ENCODE peak calls at places on chromosomes 6 and 20, in five cellular contexts. L is adrenal gland, X is heart left ventricle, D is testis, U is ovary. E is an unnamed sample.

GRCh38 chr6:6866656-6867390 is 240.9 kb upstream of the RREB1 start:
- DNase-seq in X (no peak), U (no peak), L (no peak), D (no peak), E (no peak)

GRCh38 chr20:19932170-19932667 is 84.9 kb upstream of the NAA20 start:
- DNase-seq in D (peak), X (peak), L (peak), U (no peak), E (no peak)

GRCh38 chr20:10316582-10316981 is 98.0 kb downstream of the SNAP25 start:
- DNase-seq in L (peak), X (no peak), U (no peak), D (peak), E (peak)

GRCh38 chr20:59560588-59561227 is 43.6 kb upstream of the PHACTR3 start:
- DNase-seq in D (no peak), U (no peak), X (no peak), L (peak), E (peak)

GRCh38 chr6:26028753-26029569 is 58.3 kb upstream of the HFE start:
- DNase-seq in U (no peak), L (no peak), X (no peak), D (no peak), E (no peak)

GRCh38 chr6:17098538-17098937 is 3.3 kb upstream of the STMND1 start:
- DNase-seq in U (no peak), L (no peak), X (no peak), D (no peak), E (no peak)

GRCh38 chr20:36175016-36175415 is 20.5 kb downstream of the EPB41L1 start:
- DNase-seq in D (no peak), L (no peak), U (no peak), X (no peak), E (no peak)

GRCh38 chr20:3123542-3123941 is 36.1 kb downstream of the FASTKD5 start:
- DNase-seq in L (no peak), U (no peak), X (no peak), D (no peak), E (no peak)

GRCh38 chr6:101396552-101397173 is 3.2 kb downstream of the GRIK2 start:
- DNase-seq in D (peak), X (peak), U (peak), L (peak), E (no peak)

GRCh38 chr20:22763257-22763906 is 179.0 kb upstream of the FOXA2 start:
- DNase-seq in L (peak), D (no peak), U (no peak), X (peak), E (peak)

GRCh38 chr6:41954668-41955067 is 13.1 kb upstream of the CCND3 start:
- DNase-seq in L (no peak), X (no peak), U (no peak), D (no peak), E (no peak)

GRCh38 chr6:3239110-3239830 is 11.8 kb upstream of the TUBB2B start:
- DNase-seq in X (no peak), D (no peak), U (no peak), L (no peak), E (peak)

GRCh38 chr20:58910473-58910872 is 58.0 kb downstream of the GNAS start:
- DNase-seq in L (no peak), D (no peak), X (no peak), U (no peak), E (no peak)

GRCh38 chr6:154471609-154472362 is 38.7 kb downstream of the CNKSR3 start:
- DNase-seq in D (no peak), X (no peak), L (no peak), U (no peak), E (no peak)

GRCh38 chr20:2866236-2866635 is 7.0 kb upstream of the PTPRA start:
- DNase-seq in D (no peak), L (no peak), X (no peak), U (no peak), E (no peak)

GRCh38 chr6:156747715-156748114 is 29.5 kb upstream of the ARID1B start:
- DNase-seq in L (no peak), D (no peak), U (no peak), X (no peak), E (no peak)

GRCh38 chr20:47784599-47785320 is 521 bp downstream of the SULF2 start:
- DNase-seq in L (peak), D (no peak), X (peak), U (peak), E (no peak)

GRCh38 chr20:44717986-44718385 is 2.8 kb downstream of the CCN5 start:
- DNase-seq in L (no peak), X (no peak), D (no peak), U (peak), E (no peak)

GRCh38 chr6:152583888-152584287 is 53.3 kb downstream of the SYNE1 start:
- DNase-seq in D (no peak), X (no peak), L (no peak), U (no peak), E (no peak)

GRCh38 chr6:26251354-26252081 is 113.5 kb upstream of the BTN3A2 start:
- DNase-seq in U (no peak), L (peak), D (peak), X (no peak), E (no peak)

GRCh38 chr20:50663095-50663821 is 28.1 kb downstream of the RIPOR3 start:
- DNase-seq in X (peak), D (peak), L (peak), U (no peak), E (peak)

GRCh38 chr6:148747493-148748160 is 797 bp downstream of the UST start:
- DNase-seq in X (peak), L (peak), D (peak), U (peak), E (no peak)

GRCh38 chr6:41375598-41376151 is 40.3 kb downstream of the NCR2 start:
- DNase-seq in D (no peak), L (no peak), X (no peak), U (no peak), E (no peak)

GRCh38 chr6:47727391-47727790 is 29.0 kb downstream of the ADGRF4 start:
- DNase-seq in U (no peak), L (no peak), D (no peak), X (no peak), E (no peak)

GRCh38 chr20:58228484-58229197 is at the start of gene ANKRD60:
- DNase-seq in X (no peak), L (peak), D (peak), U (peak), E (no peak)

GRCh38 chr20:41392871-41393704 is 26.5 kb upstream of the EMILIN3 start:
- DNase-seq in U (peak), L (peak), X (peak), D (peak), E (no peak)

GRCh38 chr6:53461682-53462081 is 83.2 kb downstream of the GCLC start:
- DNase-seq in X (no peak), L (no peak), U (no peak), D (no peak), E (no peak)

GRCh38 chr6:74969591-74970267 is 236.1 kb downstream of the COL12A1 start:
- DNase-seq in D (no peak), L (no peak), X (no peak), U (no peak), E (no peak)

GRCh38 chr6:81614292-81614691 is 138.2 kb downstream of the TENT5A start:
- DNase-seq in L (no peak), D (no peak), U (no peak), X (no peak), E (no peak)

GRCh38 chr6:168583821-168584220 is 142.8 kb downstream of the SMOC2 start:
- DNase-seq in X (no peak), D (peak), U (no peak), L (no peak), E (no peak)

GRCh38 chr6:56842602-56843475 is 112.1 kb upstream of the BEND6 start:
- DNase-seq in L (peak), X (peak), D (peak), U (no peak), E (no peak)

GRCh38 chr20:20894753-20895152 is 182.3 kb upstream of the RALGAPA2 start:
- DNase-seq in D (peak), L (no peak), U (no peak), X (peak), E (no peak)

GRCh38 chr20:46099491-46100287 is 9.9 kb upstream of the NCOA5 start:
- DNase-seq in D (peak), U (no peak), X (peak), L (peak), E (no peak)
- TF ChIP-seq CTCF in D (no peak), U (no peak), X (no peak), L (no peak), E (no peak)

GRCh38 chr20:37360515-37361115 is 14.7 kb downstream of the SRC start:
- DNase-seq in U (peak), L (no peak), X (peak), D (no peak), E (no peak)

GRCh38 chr20:37357481-37358365 is 11.8 kb downstream of the SRC start:
- DNase-seq in X (no peak), D (no peak), U (peak), L (no peak), E (no peak)

GRCh38 chr20:37359836-37360235 is 13.9 kb downstream of the SRC start:
- DNase-seq in L (no peak), X (no peak), D (no peak), U (no peak), E (no peak)

GRCh38 chr20:37358366-37359150 is 12.6 kb downstream of the SRC start:
- DNase-seq in X (no peak), U (peak), D (no peak), L (peak), E (no peak)

GRCh38 chr20:37359331-37359730 is 13.4 kb downstream of the SRC start:
- DNase-seq in D (no peak), U (peak), X (peak), L (no peak), E (no peak)
- TF ChIP-seq POLR2A in D (no peak), U (no peak), X (no peak), L (no peak), E (no peak)

DNA sequence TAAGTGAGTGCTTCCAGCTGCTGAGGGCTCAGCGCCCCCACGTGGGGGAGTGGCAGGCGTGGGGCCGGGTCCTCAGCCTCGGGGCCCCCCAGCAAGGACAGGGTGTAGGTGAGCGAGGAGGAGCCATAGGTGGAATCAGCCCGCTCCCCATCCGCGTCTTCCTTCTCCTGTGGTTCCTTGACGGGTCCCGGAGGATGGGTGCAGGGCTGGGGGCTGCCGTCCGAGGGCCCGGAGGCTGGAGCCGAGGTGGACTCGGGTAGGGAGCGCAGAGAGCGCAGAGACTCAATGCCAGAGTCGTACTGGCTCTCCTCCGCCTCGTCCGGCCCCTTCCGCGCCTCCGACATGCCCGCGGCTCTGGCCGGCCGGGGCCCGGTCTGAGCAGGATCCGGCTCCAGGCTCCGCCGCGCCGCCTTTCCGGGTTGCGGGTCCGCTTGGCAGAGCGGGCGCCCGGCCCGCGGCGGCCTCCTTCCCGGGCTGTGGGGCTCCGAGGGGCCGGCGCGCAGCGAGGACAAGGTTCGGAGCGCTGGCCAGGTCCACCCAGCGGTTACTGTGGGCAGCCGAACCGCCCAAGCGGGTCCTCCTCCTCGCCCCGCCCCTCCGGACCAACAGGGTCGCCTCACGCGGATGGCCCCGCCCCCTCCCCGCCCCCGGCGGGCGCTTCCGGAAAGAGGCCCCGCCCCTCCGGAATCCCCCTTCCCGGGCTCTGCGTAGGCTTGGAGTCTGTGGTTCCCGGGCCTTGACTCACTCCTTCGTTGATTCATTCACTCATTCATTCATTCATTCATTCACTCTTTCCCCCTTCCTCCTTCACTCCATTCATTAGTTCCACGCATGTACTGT is at the start of gene NFKBIE:
- DNase-seq in L (peak), X (peak), D (peak), U (peak), E (peak)
- TF ChIP-seq CTCF in L (no peak), X (peak), D (no peak), U (peak), E (peak)

DNA sequence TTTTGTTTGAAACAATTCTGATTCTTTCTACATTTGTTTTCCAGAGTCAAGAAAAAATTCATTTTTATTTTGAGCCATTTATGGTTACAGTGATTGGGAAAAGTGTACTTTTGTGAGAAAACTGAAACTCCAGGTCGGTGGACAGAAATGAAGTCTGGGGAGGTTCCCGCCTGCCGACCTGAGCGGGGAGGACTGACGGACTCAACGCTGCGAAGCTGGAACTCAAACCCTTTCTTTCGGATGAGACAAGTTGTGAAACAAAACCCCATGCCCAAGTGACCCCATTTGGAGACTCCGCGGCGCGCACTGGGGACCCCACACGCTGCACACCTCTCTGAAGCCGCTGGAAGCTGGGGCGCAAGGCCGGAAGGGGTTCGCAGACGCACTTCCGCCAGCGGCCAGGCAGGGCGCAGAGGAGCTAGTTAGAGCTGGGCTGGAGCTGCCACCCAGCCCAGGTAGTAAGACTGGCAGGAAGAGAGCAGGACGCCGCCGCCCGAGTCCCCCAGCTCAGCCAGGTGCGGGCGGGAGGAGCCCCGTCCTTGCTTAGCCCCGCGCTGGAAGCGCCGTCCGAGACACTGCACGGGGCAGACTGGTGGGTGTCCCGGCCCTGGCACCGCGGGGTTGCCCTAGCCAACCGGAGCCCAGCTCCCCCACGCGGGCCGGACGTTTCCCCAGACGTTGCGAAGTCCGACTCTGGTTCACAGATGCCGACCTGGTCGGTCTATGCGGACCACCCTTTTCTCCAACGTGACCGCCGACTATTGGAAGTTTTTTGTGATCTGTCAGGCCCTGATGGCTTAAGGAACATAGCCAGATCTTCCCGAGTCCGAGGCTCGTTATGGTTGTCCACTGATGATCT is 19.8 kb upstream of the ZSCAN16 start:
- DNase-seq in L (peak), U (peak), X (peak), D (peak), E (peak)
- TF ChIP-seq POLR2A in L (peak), U (peak), X (peak), D (peak), E (peak)

GRCh38 chr20:45814314-45814713 is 1.9 kb downstream of the UBE2C start:
- DNase-seq in X (no peak), D (no peak), U (no peak), L (no peak), E (no peak)

GRCh38 chr20:45810191-45810590 is 2.3 kb upstream of the UBE2C start:
- DNase-seq in D (no peak), U (no peak), X (no peak), L (no peak), E (no peak)

GRCh38 chr20:45812157-45813005 is at the start of gene UBE2C:
- DNase-seq in D (peak), X (peak), U (peak), L (peak), E (peak)

GRCh38 chr20:45813489-45813888 is 1.0 kb downstream of the UBE2C start:
- DNase-seq in U (no peak), X (no peak), L (no peak), D (no peak), E (no peak)

GRCh38 chr20:45813006-45813340 is 529 bp downstream of the UBE2C start:
- DNase-seq in X (no peak), L (no peak), D (no peak), U (no peak), E (no peak)
- TF ChIP-seq CTCF in X (no peak), L (no peak), D (no peak), U (no peak), E (no peak)

DNA sequence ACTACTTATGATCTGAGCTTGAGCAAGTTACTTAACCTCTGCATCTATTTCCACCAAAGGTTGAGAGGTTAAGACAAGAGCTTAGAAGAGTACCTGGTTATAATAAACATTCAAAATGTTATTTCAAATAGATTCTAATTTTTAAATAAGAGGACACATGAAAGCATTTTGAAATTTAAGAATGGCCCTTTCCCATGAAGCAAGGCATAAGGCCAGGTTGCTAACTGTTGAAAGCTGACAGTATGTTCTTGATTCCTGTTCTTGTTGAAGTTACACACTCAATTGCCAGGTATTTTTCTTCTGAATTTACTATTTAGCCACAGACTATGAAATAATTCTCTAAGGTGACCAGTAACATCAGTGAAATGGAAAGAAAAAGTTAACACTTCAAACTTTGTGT is 14.5 kb downstream of the C6orf62 start:
- DNase-seq in D (no peak), L (no peak), X (no peak), U (no peak), E (no peak)
- TF ChIP-seq POLR2A in D (no peak), L (no peak), X (no peak), U (no peak), E (no peak)